ENCODE peak calls at places on chromosomes 12 and 14, in seven cellular contexts. E, S, X, M, D, C and R are unnamed samples.

GRCh38 chr14:87615822-87616679 is 376.9 kb downstream of the GALC start:
- DNase-seq in E (peak; percentile 32), S (peak; percentile 45), X (peak; percentile 83), M (peak; percentile 44), D (peak; percentile 42), C (peak; percentile 14), R (peak; percentile 45)

GRCh38 chr12:91205791-91206190 is 23.2 kb upstream of the DCN start:
- DNase-seq in E (no peak), S (peak; percentile 27), X (no peak), M (no peak), D (no peak), C (no peak), R (no peak)

GRCh38 chr12:13362260-13362841 is 165.8 kb downstream of the EMP1 start:
- DNase-seq in E (peak; percentile 35), S (peak; percentile 67), X (peak; percentile 58), M (peak; percentile 34), D (peak; percentile 66), C (no peak), R (peak; percentile 55)

GRCh38 chr12:3004655-3005565 is 45.7 kb downstream of the TEAD4 start:
- DNase-seq in E (no peak), S (no peak), X (peak; percentile 4), M (no peak), D (no peak), C (no peak), R (peak; percentile 7)

GRCh38 chr12:11894890-11895289 is 175.8 kb upstream of the BCL2L14 start:
- DNase-seq in E (no peak), S (no peak), X (peak; percentile 92), M (no peak), D (no peak), C (no peak), R (no peak)

GRCh38 chr12:27549801-27550652 is 26.0 kb downstream of the PPFIBP1 start:
- DNase-seq in E (peak; percentile 86), S (peak; percentile 95), X (no peak), M (peak; percentile 90), D (peak; percentile 99), C (peak; percentile 76), R (peak; percentile 99)

GRCh38 chr14:32400480-32400879 is 71.4 kb downstream of the AKAP6 start:
- DNase-seq in E (no peak), S (no peak), X (no peak), M (no peak), D (no peak), C (no peak), R (no peak)

GRCh38 chr14:26984318-26985177 is 386.7 kb upstream of the NOVA1 start:
- DNase-seq in E (peak; percentile 31), S (peak; percentile 43), X (peak; percentile 34), M (peak; percentile 63), D (peak; percentile 80), C (peak; percentile 65), R (peak; percentile 91)

GRCh38 chr12:47281667-47282171 is 202.0 kb upstream of the AMIGO2 start:
- DNase-seq in E (no peak), S (peak; percentile 78), X (no peak), M (peak; percentile 6), D (peak; percentile 51), C (no peak), R (peak; percentile 72)

GRCh38 chr12:39946361-39946948 is 159.4 kb downstream of the SLC2A13 start:
- DNase-seq in E (no peak), S (peak; percentile 78), X (no peak), M (no peak), D (no peak), C (no peak), R (no peak)

GRCh38 chr12:132429932-132430643 is 59.9 kb upstream of the FBRSL1 start:
- DNase-seq in E (no peak), S (peak; percentile 37), X (peak; percentile 86), M (no peak), D (peak; percentile 11), C (no peak), R (no peak)

GRCh38 chr12:132428872-132429121 is 61.2 kb upstream of the FBRSL1 start:
- DNase-seq in E (no peak), S (peak; percentile 19), X (no peak), M (no peak), D (no peak), C (no peak), R (no peak)

GRCh38 chr12:132427999-132428871 is 61.7 kb upstream of the FBRSL1 start:
- DNase-seq in E (no peak), S (no peak), X (no peak), M (no peak), D (no peak), C (no peak), R (no peak)

GRCh38 chr12:132430838-132431826 is 58.8 kb upstream of the FBRSL1 start:
- DNase-seq in E (no peak), S (no peak), X (peak; percentile 37), M (no peak), D (no peak), C (no peak), R (no peak)

DNA sequence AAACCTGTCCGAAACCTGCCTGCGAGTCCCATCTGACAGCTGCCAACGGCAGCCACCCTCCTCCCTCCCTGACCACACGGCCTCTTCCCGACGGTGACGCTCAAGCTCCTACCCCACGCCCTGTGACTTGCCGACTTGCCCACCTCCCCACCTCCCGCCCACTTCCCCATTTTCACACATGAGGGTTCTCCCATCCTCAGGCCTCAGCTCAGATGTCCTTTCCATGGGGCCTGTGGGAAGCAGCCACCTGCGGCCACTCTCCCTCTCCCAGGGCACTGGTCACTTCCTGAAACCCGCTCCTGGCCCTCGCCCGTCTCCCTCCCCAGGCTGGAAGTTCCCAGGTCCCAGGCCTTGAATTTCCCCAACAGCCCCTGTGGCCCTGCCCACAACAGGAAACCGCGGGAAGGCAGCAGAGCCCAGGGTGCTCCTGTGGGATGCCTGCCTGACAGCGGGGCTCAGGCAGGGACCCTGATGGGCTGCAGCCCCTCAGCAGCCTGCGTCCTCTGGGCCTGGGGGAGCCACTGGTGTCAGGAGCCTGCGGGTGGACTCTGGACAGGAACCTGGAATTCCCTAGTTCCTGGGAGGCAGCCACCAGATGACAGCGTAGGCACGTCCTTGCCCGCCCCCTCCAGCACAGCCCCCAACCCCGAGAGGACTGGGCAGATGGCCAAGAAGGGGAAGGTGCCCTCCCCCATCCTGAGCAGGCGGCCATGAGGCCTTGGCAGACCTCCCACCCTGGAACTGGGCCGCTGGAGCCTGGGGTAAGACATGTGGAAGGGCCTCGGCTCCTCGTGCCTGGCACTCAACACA is 60.6 kb upstream of the FBRSL1 start:
- DNase-seq in E (no peak), S (no peak), X (no peak), M (no peak), D (no peak), C (no peak), R (no peak)
- H3K4me3 ChIP-seq in E (no peak overlapping the region), S (no peak overlapping the region), X (no peak overlapping the region), M (no peak overlapping the region), D (no peak overlapping the region), C (no peak overlapping the region), R (no peak overlapping the region)

DNA sequence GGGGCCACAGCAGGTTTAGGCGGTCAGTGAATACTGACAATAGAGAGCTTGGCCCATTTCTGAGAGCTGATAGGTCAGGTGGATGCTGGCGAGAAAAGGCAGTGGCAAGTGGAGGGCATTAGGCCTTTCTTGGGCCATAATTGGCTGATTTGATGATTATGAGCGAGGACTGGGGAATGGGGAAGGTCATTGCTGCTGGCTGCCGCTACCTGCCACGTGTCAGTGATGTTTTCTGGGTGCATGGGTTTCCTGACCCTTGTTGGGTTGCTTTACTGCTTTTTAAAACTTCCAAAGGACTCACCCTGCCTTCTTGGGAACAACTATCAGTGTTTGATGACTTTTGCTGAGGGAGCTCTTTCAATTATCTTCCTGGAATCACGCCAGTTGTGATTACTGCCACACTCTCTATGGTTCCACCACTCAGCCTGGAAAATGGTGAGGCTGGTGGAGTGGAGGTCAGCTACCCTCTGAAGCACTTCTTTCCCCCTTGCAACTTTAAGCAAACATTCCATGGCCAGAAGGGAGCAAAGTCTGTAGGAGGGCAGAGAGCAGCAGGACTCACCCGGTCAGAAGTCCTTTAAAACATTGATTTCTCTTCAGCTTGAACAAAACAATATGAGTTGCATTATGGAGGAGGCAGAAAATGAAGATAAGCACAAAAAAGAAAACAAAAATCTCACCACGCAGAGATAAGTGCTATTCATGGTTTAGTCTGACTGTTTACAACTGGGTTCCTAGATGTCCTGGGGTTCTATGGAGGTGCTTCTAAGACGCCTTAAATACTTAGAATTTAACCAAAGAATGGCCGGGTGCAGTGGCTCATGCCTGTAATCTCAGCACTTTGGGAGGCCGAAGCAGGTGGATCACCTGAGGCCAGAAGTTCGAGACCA is 12.1 kb upstream of the SLC10A1 start:
- DNase-seq in E (no peak), S (no peak), X (no peak), M (no peak), D (no peak), C (no peak), R (no peak)
- TF ChIP-seq CTCF in E (no peak), S (no peak), X (no peak), M (no peak), D (no peak), C (no peak), R (no peak)

GRCh38 chr12:120089796-120090195 is 26.8 kb downstream of the RAB35 start:
- DNase-seq in E (no peak), S (no peak), X (no peak), M (no peak), D (no peak), C (no peak), R (no peak)

GRCh38 chr12:120090211-120090610 is 26.3 kb downstream of the RAB35 start:
- DNase-seq in E (no peak), S (no peak), X (no peak), M (no peak), D (no peak), C (no peak), R (no peak)

GRCh38 chr12:120085920-120086319 is 30.6 kb downstream of the RAB35 start:
- DNase-seq in E (no peak), S (no peak), X (peak; percentile 27), M (no peak), D (no peak), C (no peak), R (no peak)

GRCh38 chr12:120089105-120089504 is 27.4 kb downstream of the RAB35 start:
- DNase-seq in E (no peak), S (no peak), X (no peak), M (no peak), D (peak; percentile 12), C (no peak), R (no peak)

DNA sequence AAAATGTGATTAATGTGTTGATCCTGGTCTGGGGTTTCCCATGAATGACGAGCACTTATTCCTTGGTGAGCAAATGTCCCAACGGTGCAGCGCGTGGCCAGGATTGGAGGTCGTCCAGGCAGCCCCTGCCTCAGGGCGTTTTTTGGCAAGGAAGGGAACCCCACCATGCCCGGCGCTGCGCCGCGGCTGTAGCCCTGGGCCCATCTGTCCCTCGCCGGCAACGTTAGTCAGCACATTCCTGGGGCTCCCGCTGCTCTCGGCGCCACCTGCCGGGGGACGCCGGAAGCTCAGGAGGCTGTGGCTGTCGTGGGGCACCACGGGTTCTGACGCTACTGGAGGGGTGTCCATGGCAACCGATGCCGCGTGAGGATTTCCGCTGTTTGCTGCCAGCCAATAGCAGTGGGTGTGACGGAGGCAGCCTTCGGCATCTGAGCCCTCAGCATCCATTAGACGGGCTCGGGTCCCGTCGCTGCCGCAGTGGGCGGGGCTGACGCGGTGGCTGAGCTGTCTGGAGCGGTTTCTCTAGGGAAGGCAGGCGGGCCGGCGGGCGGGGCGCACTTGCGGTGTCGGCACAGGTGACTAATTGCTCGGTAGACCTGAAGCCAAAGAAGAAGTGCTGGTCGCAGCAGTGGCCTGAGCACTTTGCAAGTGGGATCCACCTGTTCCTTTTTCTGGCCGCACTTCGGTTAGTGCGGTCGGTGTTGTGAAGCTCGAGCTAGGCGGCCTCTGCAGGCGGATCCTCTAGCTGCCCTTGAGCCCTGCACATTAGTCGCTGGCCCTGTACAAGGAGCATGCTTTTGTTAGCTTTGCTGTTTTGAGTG is 29.5 kb downstream of the RAB35 start:
- DNase-seq in E (peak; percentile 98), S (peak; percentile 98), X (peak; percentile 99), M (peak; percentile 98), D (peak; percentile 99), C (peak; percentile 97), R (peak; percentile 99)
- H3K4me3 ChIP-seq in E (peak overlapping the region; percentile 58), S (peak overlapping the region; percentile 7), X (peak overlapping the region; percentile 60), M (peak overlapping the region; percentile 50), D (peak overlapping the region; percentile 48), C (peak overlapping the region; percentile 32), R (peak overlapping the region; percentile 55)

GRCh38 chr12:23944067-23944466 is 5.4 kb downstream of the SOX5 start:
- DNase-seq in E (no peak), S (no peak), X (no peak), M (no peak), D (no peak), C (no peak), R (no peak)
- TF ChIP-seq CTCF in E (no peak), S (no peak), X (no peak), M (no peak), D (no peak), C (no peak), R (no peak)